ENCODE peak calls at places on chromosome 20, in five cellular contexts. Y is spleen, Z is IMR-90, O is GM12878, U is heart left ventricle. H is an unnamed sample.
A peak's percentile ranks its signal among the peaks of the same experiment; 100 is the strongest.

GRCh38 chr20:14780508-14780907 is 443.1 kb upstream of the FLRT3 start:
- DNase-seq in Y (no peak), Z (no peak), O (no peak), U (no peak), H (no peak)

GRCh38 chr20:62597416-62598115 is 44.7 kb upstream of the SLCO4A1 start:
- DNase-seq in Y (no peak), Z (no peak), O (no peak), U (peak; percentile 24), H (no peak)

GRCh38 chr20:52923123-52923543 is 49.0 kb upstream of the TSHZ2 start:
- DNase-seq in Y (no peak), Z (peak; percentile 45), O (no peak), U (no peak), H (no peak)

GRCh38 chr20:13342469-13343242 is 121.6 kb downstream of the ISM1 start:
- DNase-seq in Y (no peak), Z (no peak), O (no peak), U (no peak), H (no peak)

GRCh38 chr20:2845607-2846006 is 5.1 kb downstream of the VPS16 start:
- DNase-seq in Y (no peak), Z (no peak), O (no peak), U (no peak), H (no peak)

GRCh38 chr20:35773154-35773751 is 1.4 kb downstream of the PHF20 start:
- DNase-seq in Y (peak; percentile 76), Z (peak; percentile 24), O (peak; percentile 36), U (no peak), H (no peak)

GRCh38 chr20:10447028-10447427 is 11.9 kb downstream of the SLX4IP start:
- DNase-seq in Y (no peak), Z (peak; percentile 84), O (peak; percentile 92), U (no peak), H (peak; percentile 43)

GRCh38 chr20:31652917-31653385 is 15.2 kb downstream of the COX4I2 start:
- DNase-seq in Y (no peak), Z (peak; percentile 43), O (no peak), U (no peak), H (no peak)

GRCh38 chr20:57061058-57061900 is 205.2 kb downstream of the BMP7 start:
- DNase-seq in Y (no peak), Z (no peak), O (no peak), U (no peak), H (no peak)

GRCh38 chr20:37602634-37603033 is 75.0 kb upstream of the BLCAP start:
- DNase-seq in Y (no peak), Z (no peak), O (no peak), U (no peak), H (no peak)

GRCh38 chr20:61494763-61495595 is 242.9 kb downstream of the CDH4 start:
- DNase-seq in Y (no peak), Z (no peak), O (no peak), U (no peak), H (no peak)

DNA sequence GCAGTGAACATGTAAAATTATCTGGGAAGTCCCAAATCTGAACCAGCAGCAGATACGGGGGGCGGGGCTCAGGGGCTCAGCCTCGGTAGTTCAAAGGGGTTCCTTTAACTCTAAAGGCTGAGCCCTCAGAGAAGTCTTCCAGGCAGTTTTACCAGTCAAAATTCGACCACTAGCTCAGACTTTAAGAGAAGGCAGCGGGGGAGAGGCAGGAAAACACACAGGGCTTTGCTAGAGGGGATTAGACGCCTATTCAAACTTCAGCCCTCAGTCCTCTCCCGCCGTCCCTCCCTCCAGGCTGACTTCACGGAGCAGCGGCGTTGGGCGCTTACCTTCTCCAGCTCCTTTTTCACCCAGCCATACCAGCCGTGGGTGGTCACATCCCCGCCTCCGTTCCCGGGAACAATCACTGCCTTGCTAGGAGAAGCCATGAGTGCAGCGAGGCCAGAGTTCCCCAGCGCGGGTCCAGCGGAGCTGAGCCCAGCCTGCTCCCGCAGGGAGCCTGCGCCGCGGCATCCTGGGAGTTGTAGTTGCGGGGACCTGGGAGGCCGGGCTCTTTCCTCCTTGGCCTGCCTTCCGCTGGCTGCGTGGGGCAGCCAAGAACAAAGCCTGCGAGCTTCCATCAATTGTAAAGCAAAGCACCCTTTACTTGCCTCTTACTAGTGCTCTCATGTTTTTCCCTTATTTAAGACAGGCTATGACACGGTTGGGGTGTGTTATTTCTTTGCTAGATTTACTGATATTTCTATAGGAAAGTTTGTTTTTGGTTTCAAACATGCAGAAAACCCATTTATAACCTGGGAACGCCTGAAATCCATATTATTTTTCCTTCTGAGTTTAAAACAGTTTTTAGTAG is at the start of gene RBBP9:
- DNase-seq in Y (peak; percentile 97), Z (peak; percentile 73), O (peak; percentile 31), U (peak; percentile 90), H (peak; percentile 81)
- TF ChIP-seq POLR2A in Y (no peak), Z (no peak), O (peak; percentile 73), U (no peak), H (peak; percentile 84)

GRCh38 chr20:33325350-33325749 is 42.3 kb downstream of the BPIFB1 start:
- DNase-seq in Y (no peak), Z (no peak), O (no peak), U (no peak), H (no peak)
- TF ChIP-seq POLR2A in Y (no peak), Z (no peak), O (no peak), U (no peak), H (no peak)

GRCh38 chr20:47867831-47868230 is 82.5 kb upstream of the SULF2 start:
- DNase-seq in Y (no peak), Z (no peak), O (no peak), U (no peak), H (no peak)
- TF ChIP-seq POLR2A in Y (no peak), Z (no peak), O (no peak), U (no peak), H (no peak)

GRCh38 chr20:49983123-49983847 is 505 bp downstream of the SNAI1 start:
- DNase-seq in Y (no peak), Z (no peak), O (no peak), U (no peak), H (no peak)
- TF ChIP-seq POLR2A in Y (no peak), Z (no peak), O (no peak), U (no peak), H (no peak)

DNA sequence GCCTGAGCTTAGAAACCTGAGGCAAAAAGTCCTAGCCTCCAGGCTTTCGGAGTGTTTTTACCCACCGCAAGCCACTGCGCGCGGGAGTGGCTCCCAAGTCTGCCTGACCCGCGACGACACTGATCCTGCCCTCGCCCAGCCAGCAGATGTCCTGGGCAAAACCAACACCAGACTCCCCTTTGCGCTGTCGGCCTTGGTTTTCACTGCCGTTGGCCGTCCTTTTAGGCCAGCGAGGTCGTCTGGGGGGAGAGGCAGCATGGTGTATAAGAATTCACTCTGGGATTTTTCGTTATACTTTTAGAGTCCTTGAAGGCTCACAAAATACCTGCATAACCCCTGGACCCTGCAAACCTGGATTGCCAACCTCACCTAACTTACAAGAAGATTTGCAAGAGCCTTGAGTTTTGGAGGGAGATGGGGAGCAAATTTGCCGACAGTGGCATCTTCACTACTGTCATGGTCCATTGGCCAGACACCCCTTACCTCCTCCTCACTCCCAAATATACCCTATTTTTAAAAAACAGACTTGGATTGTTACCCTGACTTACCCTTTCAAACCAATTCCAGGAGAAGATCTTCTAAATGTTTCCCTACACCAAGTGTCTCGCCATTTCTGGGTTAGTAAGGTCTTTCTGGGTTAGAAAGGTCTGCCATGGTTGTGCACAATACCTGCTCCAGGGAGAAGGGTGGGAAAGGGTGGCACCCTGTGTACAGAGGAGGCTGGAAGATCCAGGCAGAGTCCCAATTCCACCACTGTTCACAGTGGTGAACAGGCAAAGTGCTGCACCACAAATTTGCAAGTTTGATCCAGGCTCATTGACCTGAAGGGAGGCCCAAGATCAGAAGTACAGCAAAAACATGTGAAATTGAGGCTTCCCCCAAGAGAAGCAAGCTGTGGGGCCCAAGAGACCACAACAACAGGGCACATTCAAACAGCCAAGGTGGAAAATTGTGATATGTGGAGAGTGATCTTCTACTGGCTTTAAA is 4.4 kb downstream of the FOXA2 start:
- DNase-seq in Y (no peak), Z (no peak), O (no peak), U (no peak), H (no peak)
- TF ChIP-seq POLR2A in Y (no peak), Z (no peak), O (no peak), U (no peak), H (no peak)

H was measured in H54.